ENCODE peak calls at places on chromosome 21, in seven cellular contexts. J is tibial artery, S is body of pancreas, D is kidney, M is tibial nerve, Z is psoas muscle, I is coronary artery. B is an unnamed sample.

GRCh38 chr21:45102391-45102932 is 28.1 kb downstream of the ADARB1 start:
- DNase-seq in J (no peak), S (no peak), D (no peak), M (no peak), Z (no peak), I (no peak), B (no peak)

GRCh38 chr21:43367859-43368258 is 59.1 kb downstream of the SIK1 start:
- DNase-seq in J (no peak), S (no peak), D (no peak), M (no peak), Z (no peak), I (no peak), B (no peak)

GRCh38 chr21:42621166-42621827 is 32.1 kb upstream of the PDE9A start:
- DNase-seq in J (no peak), S (peak), D (peak), M (no peak), Z (no peak), I (no peak), B (no peak)

GRCh38 chr21:44938976-44939531 is 775 bp upstream of the SLX9 start:
- DNase-seq in J (no peak), S (no peak), D (no peak), M (no peak), Z (no peak), I (no peak), B (peak)

GRCh38 chr21:46117586-46118304 is 19.8 kb downstream of the COL6A2 start:
- DNase-seq in J (no peak), S (peak), D (peak), M (peak), Z (no peak), I (peak), B (no peak)

GRCh38 chr21:15003463-15004135 is 61.2 kb downstream of the NRIP1 start:
- DNase-seq in J (no peak), S (no peak), D (no peak), M (no peak), Z (no peak), I (no peak), B (peak)

GRCh38 chr21:45478115-45478801 is 64.0 kb downstream of the SLC19A1 start:
- DNase-seq in J (peak), S (peak), D (no peak), M (peak), Z (peak), I (no peak), B (peak)

GRCh38 chr21:29465528-29465927 is 166.8 kb downstream of the BACH1 start:
- DNase-seq in J (no peak), S (no peak), D (no peak), M (no peak), Z (no peak), I (no peak), B (no peak)

GRCh38 chr21:38831526-38832467 is 26.1 kb downstream of the ETS2 start:
- DNase-seq in J (peak), S (peak), D (peak), M (peak), Z (peak), I (peak), B (no peak)

GRCh38 chr21:43884861-43885370 is 19.9 kb downstream of the AGPAT3 start:
- DNase-seq in J (no peak), S (peak), D (no peak), M (no peak), Z (no peak), I (no peak), B (no peak)

GRCh38 chr21:42315296-42315891 is at the start of gene TFF3:
- DNase-seq in J (no peak), S (peak), D (peak), M (no peak), Z (no peak), I (peak), B (no peak)

GRCh38 chr21:33070921-33071877 is 1.3 kb downstream of the OLIG1 start:
- DNase-seq in J (no peak), S (no peak), D (no peak), M (no peak), Z (no peak), I (no peak), B (peak)

GRCh38 chr21:29797155-29797554 is 142.6 kb downstream of the GRIK1 start:
- DNase-seq in J (no peak), S (no peak), D (no peak), M (no peak), Z (no peak), I (no peak), B (no peak)

GRCh38 chr21:28516996-28517592 is 475.6 kb downstream of the LTN1 start:
- DNase-seq in J (peak), S (peak), D (peak), M (peak), Z (peak), I (no peak), B (peak)

GRCh38 chr21:39637197-39637970 is 24.6 kb downstream of the B3GALT5 start:
- DNase-seq in J (no peak), S (peak), D (no peak), M (no peak), Z (no peak), I (no peak), B (no peak)

GRCh38 chr21:38260426-38260825 is 3.6 kb downstream of the KCNJ15 start:
- DNase-seq in J (no peak), S (no peak), D (no peak), M (no peak), Z (no peak), I (no peak), B (no peak)

GRCh38 chr21:44867999-44868700 is 5.3 kb downstream of the PTTG1IP start:
- DNase-seq in J (no peak), S (no peak), D (peak), M (no peak), Z (no peak), I (no peak), B (no peak)

GRCh38 chr21:28550057-28550825 is 442.4 kb downstream of the LTN1 start:
- DNase-seq in J (no peak), S (no peak), D (no peak), M (no peak), Z (no peak), I (no peak), B (no peak)

GRCh38 chr21:15686506-15686905 is 43.3 kb upstream of the USP25 start:
- DNase-seq in J (no peak), S (no peak), D (no peak), M (no peak), Z (no peak), I (no peak), B (no peak)

GRCh38 chr21:40719615-40720014 is 127.3 kb downstream of the DSCAM start:
- DNase-seq in J (no peak), S (no peak), D (no peak), M (no peak), Z (no peak), I (no peak), B (peak)

GRCh38 chr21:17613242-17613676 is 558 bp upstream of the BTG3 start:
- DNase-seq in J (peak), S (peak), D (peak), M (peak), Z (peak), I (peak), B (no peak)

GRCh38 chr21:18204931-18205330 is 39.7 kb upstream of the CHODL start:
- DNase-seq in J (no peak), S (no peak), D (no peak), M (no peak), Z (no peak), I (no peak), B (peak)

GRCh38 chr21:24208562-24209260 is 1398.6 kb downstream of the MRPL39 start:
- DNase-seq in J (no peak), S (no peak), D (peak), M (no peak), Z (peak), I (no peak), B (no peak)

GRCh38 chr21:27476696-27477095 is 509.8 kb upstream of the ADAMTS5 start:
- DNase-seq in J (no peak), S (no peak), D (no peak), M (no peak), Z (no peak), I (no peak), B (no peak)
- H3K4me3 ChIP-seq in J (no peak), S (no peak), D (no peak), M (no peak), Z (no peak), I (no peak), B (no peak)

DNA sequence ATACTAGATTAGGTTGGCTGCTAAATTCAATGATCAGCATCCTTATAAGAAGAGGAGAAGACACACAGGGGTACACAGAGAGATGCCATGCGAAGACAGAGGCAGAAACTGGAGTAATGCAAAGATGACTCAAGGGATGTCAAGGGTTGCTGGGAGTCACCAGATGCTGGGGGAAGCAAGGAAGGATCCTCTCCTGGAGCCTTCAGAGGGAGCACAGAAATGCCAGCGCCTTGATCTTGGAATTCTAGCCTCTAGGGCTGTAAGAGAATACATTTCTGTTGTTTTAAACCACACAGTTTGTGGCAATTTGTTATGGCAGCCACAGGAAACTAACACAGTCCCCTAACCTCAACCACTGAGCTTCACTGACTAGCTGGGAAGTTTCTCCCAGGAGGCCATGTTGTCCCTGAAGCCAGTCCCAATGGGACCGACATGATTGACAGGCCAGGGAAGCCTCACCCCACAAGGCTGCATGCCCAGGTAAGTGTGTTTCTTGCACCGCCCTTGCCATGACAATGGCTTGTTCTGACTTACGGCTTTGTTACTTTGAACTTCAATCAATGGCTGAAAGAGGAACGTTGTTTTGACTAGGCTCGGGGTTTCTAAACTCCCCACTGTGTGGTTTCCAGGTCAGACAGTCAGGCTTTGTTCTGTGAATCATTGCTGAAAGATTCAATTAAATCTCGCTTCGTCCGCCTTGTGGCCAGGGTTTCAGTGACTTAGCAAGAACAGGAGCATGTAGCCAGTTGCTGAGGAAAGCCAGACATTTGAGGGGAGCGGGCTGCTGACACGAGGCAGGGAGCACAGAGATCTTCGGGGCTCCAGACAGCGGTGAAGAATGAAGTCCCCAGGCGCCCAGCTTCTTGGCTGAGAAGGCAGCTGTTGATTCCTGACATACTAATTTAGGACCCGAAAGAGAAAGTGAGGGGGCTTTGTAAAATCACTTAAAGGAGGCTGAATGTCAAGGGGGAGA is 62.3 kb downstream of the RUNX1 start:
- DNase-seq in J (no peak), S (peak), D (no peak), M (no peak), Z (no peak), I (no peak), B (no peak)
- TF ChIP-seq CTCF in J (no peak), S (no peak), D (no peak), M (no peak), Z (no peak), I (no peak), B (no peak)

GRCh38 chr21:31181089-31181757 is 142.9 kb upstream of the KRTAP19-8 start:
- DNase-seq in J (no peak), S (no peak), D (no peak), M (no peak), Z (no peak), I (no peak), B (no peak)
- H3K27ac ChIP-seq in J (no peak), S (no peak), D (no peak), M (no peak), Z (no peak), I (no peak), B (no peak)

GRCh38 chr21:36929622-36930021 is 36.8 kb downstream of the HLCS start:
- DNase-seq in J (no peak), S (peak), D (peak), M (no peak), Z (no peak), I (no peak), B (peak)

GRCh38 chr21:36927718-36928117 is 38.8 kb downstream of the HLCS start:
- DNase-seq in J (peak), S (peak), D (peak), M (peak), Z (peak), I (no peak), B (peak)

GRCh38 chr21:36932417-36932816 is 34.1 kb downstream of the HLCS start:
- DNase-seq in J (no peak), S (no peak), D (no peak), M (no peak), Z (no peak), I (no peak), B (no peak)

GRCh38 chr21:36926989-36927695 is 39.3 kb downstream of the HLCS start:
- DNase-seq in J (no peak), S (no peak), D (no peak), M (no peak), Z (no peak), I (no peak), B (no peak)

GRCh38 chr21:36928960-36929359 is 37.5 kb downstream of the HLCS start:
- DNase-seq in J (no peak), S (peak), D (no peak), M (no peak), Z (no peak), I (no peak), B (no peak)
- H3K4me3 ChIP-seq in J (no peak), S (no peak), D (no peak), M (no peak), Z (no peak), I (no peak), B (no peak)

B was measured in WERI-Rb-1.